ENCODE peak calls at places on chromosome 16, in four cellular contexts. One of them, this sample, is unnamed.
A peak's percentile ranks its signal among the peaks of the same experiment; 100 is the strongest.

GRCh38 chr16:87288753-87289362 is 28.3 kb downstream of the C16orf95 start:
- DNase-seq in H9: no peak
- DNase-seq in mesendoderm: no peak
- DNase-seq in H1: no peak
- DNase-seq in this sample: peak; percentile 92

GRCh38 chr16:72978212-72978611 is 69.7 kb downstream of the ZFHX3 start:
- DNase-seq in H1: no peak
- DNase-seq in mesendoderm: no peak
- DNase-seq in H9: no peak
- DNase-seq in this sample: no peak

GRCh38 chr16:89507834-89508590 is at the start of gene SPG7:
- DNase-seq in H1: no peak
- DNase-seq in H9: peak; percentile 86
- DNase-seq in mesendoderm: peak; percentile 90
- DNase-seq in this sample: peak; percentile 82

GRCh38 chr16:31105677-31106213 is 2.4 kb upstream of the BCKDK start:
- DNase-seq in H1: peak; percentile 41
- DNase-seq in H9: peak; percentile 89
- DNase-seq in mesendoderm: peak; percentile 79
- DNase-seq in this sample: no peak

GRCh38 chr16:28131743-28132393 is 68.4 kb upstream of the GSG1L start:
- DNase-seq in H1: no peak
- DNase-seq in H9: no peak
- DNase-seq in mesendoderm: no peak
- DNase-seq in this sample: no peak

GRCh38 chr16:12119562-12119961 is 143.0 kb downstream of the SNX29 start:
- DNase-seq in mesendoderm: no peak
- DNase-seq in H9: no peak
- DNase-seq in H1: no peak
- DNase-seq in this sample: peak; percentile 25

GRCh38 chr16:30805370-30806169 is 18.6 kb upstream of the ZNF629 start:
- DNase-seq in H9: peak; percentile 77
- DNase-seq in H1: no peak
- DNase-seq in mesendoderm: peak; percentile 85
- DNase-seq in this sample: peak; percentile 74

GRCh38 chr16:72198021-72198420 is 26.1 kb upstream of the PMFBP1 start:
- DNase-seq in mesendoderm: no peak
- DNase-seq in H9: no peak
- DNase-seq in H1: no peak
- DNase-seq in this sample: peak; percentile 80

GRCh38 chr16:48041861-48042435 is 113.8 kb downstream of the ABCC12 start:
- DNase-seq in H9: peak; percentile 64
- DNase-seq in H1: no peak
- DNase-seq in mesendoderm: peak; percentile 78
- DNase-seq in this sample: no peak

GRCh38 chr16:31072540-31073072 is 1.4 kb downstream of the ZNF668 start:
- DNase-seq in H1: no peak
- DNase-seq in H9: no peak
- DNase-seq in mesendoderm: peak; percentile 65
- DNase-seq in this sample: peak; percentile 69

GRCh38 chr16:79716645-79717323 is 116.2 kb upstream of the MAF start:
- DNase-seq in mesendoderm: no peak
- DNase-seq in H1: no peak
- DNase-seq in H9: no peak
- DNase-seq in this sample: no peak
- H4K5ac ChIP-seq in mesendoderm: no peak overlapping the region
- H4K5ac ChIP-seq in H1: no peak overlapping the region
- H4K5ac ChIP-seq in H9: no peak overlapping the region
- H4K5ac ChIP-seq in this sample: no peak overlapping the region

GRCh38 chr16:56912746-56913703 is 18.9 kb upstream of the HERPUD1 start:
- DNase-seq in H9: no peak
- DNase-seq in mesendoderm: no peak
- DNase-seq in H1: no peak
- DNase-seq in this sample: peak; percentile 83
- H2AK5ac ChIP-seq in H9: no peak overlapping the region
- H2AK5ac ChIP-seq in mesendoderm: no peak overlapping the region
- H2AK5ac ChIP-seq in H1: no peak overlapping the region
- H2AK5ac ChIP-seq in this sample: peak overlapping the region; percentile 84

GRCh38 chr16:80287674-80288073 is 253.1 kb upstream of the DYNLRB2 start:
- DNase-seq in mesendoderm: no peak
- DNase-seq in H1: no peak
- DNase-seq in H9: no peak
- DNase-seq in this sample: no peak

GRCh38 chr16:80288616-80289015 is 252.2 kb upstream of the DYNLRB2 start:
- DNase-seq in H9: no peak
- DNase-seq in mesendoderm: no peak
- DNase-seq in H1: no peak
- DNase-seq in this sample: no peak

GRCh38 chr16:80280557-80280956 is 260.2 kb upstream of the DYNLRB2 start:
- DNase-seq in mesendoderm: no peak
- DNase-seq in H1: no peak
- DNase-seq in H9: no peak
- DNase-seq in this sample: peak; percentile 35

GRCh38 chr16:80283450-80284392 is 257.1 kb upstream of the DYNLRB2 start:
- DNase-seq in H1: no peak
- DNase-seq in H9: no peak
- DNase-seq in mesendoderm: no peak
- DNase-seq in this sample: peak; percentile 58

GRCh38 chr16:80285089-80285488 is 255.7 kb upstream of the DYNLRB2 start:
- DNase-seq in H9: no peak
- DNase-seq in mesendoderm: no peak
- DNase-seq in H1: no peak
- DNase-seq in this sample: peak; percentile 89
- H4K5ac ChIP-seq in H9: no peak overlapping the region
- H4K5ac ChIP-seq in mesendoderm: no peak overlapping the region
- H4K5ac ChIP-seq in H1: no peak overlapping the region
- H4K5ac ChIP-seq in this sample: no peak overlapping the region

GRCh38 chr16:23514381-23515152 is 4.3 kb upstream of the GGA2 start:
- DNase-seq in mesendoderm: no peak
- DNase-seq in H9: no peak
- DNase-seq in H1: no peak
- DNase-seq in this sample: no peak

GRCh38 chr16:23511731-23512130 is 1.4 kb upstream of the GGA2 start:
- DNase-seq in H9: no peak
- DNase-seq in mesendoderm: no peak
- DNase-seq in H1: no peak
- DNase-seq in this sample: no peak

GRCh38 chr16:23510154-23510914 is at the start of gene GGA2:
- DNase-seq in H9: peak; percentile 80
- DNase-seq in mesendoderm: peak; percentile 84
- DNase-seq in H1: no peak
- DNase-seq in this sample: peak; percentile 74

GRCh38 chr16:23509763-23510153 is 536 bp downstream of the GGA2 start:
- DNase-seq in H1: no peak
- DNase-seq in mesendoderm: peak; percentile 49
- DNase-seq in H9: no peak
- DNase-seq in this sample: peak; percentile 39

GRCh38 chr16:23512168-23512695 is 1.9 kb upstream of the GGA2 start:
- DNase-seq in H9: no peak
- DNase-seq in mesendoderm: no peak
- DNase-seq in H1: no peak
- DNase-seq in this sample: no peak
- H2AK5ac ChIP-seq in H9: no peak overlapping the region
- H2AK5ac ChIP-seq in mesendoderm: no peak overlapping the region
- H2AK5ac ChIP-seq in H1: no peak overlapping the region
- H2AK5ac ChIP-seq in this sample: no peak overlapping the region

GRCh38 chr16:572865-573650 is 3.3 kb downstream of the PIGQ start:
- DNase-seq in H9: no peak
- DNase-seq in mesendoderm: no peak
- DNase-seq in H1: no peak
- DNase-seq in this sample: no peak

GRCh38 chr16:567362-568256 is 804 bp downstream of the NHLRC4 start:
- DNase-seq in H1: no peak
- DNase-seq in H9: no peak
- DNase-seq in mesendoderm: no peak
- DNase-seq in this sample: no peak

GRCh38 chr16:566475-567361 is at the start of gene NHLRC4:
- DNase-seq in H1: no peak
- DNase-seq in H9: peak; percentile 86
- DNase-seq in mesendoderm: peak; percentile 76
- DNase-seq in this sample: peak; percentile 54

GRCh38 chr16:568401-569258 is 1.1 kb upstream of the PIGQ start:
- DNase-seq in H1: no peak
- DNase-seq in mesendoderm: no peak
- DNase-seq in H9: no peak
- DNase-seq in this sample: no peak

GRCh38 chr16:569445-570254 is at the start of gene PIGQ:
- DNase-seq in H1: no peak
- DNase-seq in H9: peak; percentile 83
- DNase-seq in mesendoderm: peak; percentile 84
- DNase-seq in this sample: peak; percentile 35
- H4K5ac ChIP-seq in H1: peak within 1 kb of the TSS; percentile 95
- H4K5ac ChIP-seq in H9: no peak within 1 kb of the TSS
- H4K5ac ChIP-seq in mesendoderm: no peak within 1 kb of the TSS
- H4K5ac ChIP-seq in this sample: peak within 1 kb of the TSS; percentile 99

DNA sequence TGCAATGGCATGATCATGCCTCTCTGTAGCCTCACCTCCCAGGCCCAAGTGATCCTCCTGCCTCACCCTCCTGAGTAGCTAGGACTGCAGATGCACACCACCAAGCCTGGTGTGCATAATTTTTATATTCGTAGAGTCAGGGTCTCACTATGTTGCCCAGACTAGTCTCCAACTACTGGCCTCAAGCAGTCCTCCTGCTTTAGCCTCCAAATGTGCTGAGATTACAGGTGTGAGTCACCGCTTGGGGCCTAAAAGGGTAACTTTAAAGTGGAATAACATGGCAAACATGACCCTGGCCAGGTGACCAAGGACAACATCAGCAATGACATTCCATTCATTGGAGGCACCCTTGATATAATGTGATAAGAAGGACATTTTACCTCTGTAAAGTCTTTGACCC is 26.1 kb downstream of the HSBP1 start:
- DNase-seq in H9: no peak
- DNase-seq in H1: no peak
- DNase-seq in mesendoderm: no peak
- DNase-seq in this sample: no peak
- H2AK5ac ChIP-seq in H9: no peak overlapping the region
- H2AK5ac ChIP-seq in H1: peak overlapping the region; percentile 87
- H2AK5ac ChIP-seq in mesendoderm: no peak overlapping the region
- H2AK5ac ChIP-seq in this sample: no peak overlapping the region

GRCh38 chr16:25950586-25951201 is 258.9 kb downstream of the HS3ST4 start:
- DNase-seq in H9: peak; percentile 88
- DNase-seq in mesendoderm: peak; percentile 96
- DNase-seq in H1: peak; percentile 94
- DNase-seq in this sample: no peak
- H4K5ac ChIP-seq in H9: no peak overlapping the region
- H4K5ac ChIP-seq in mesendoderm: no peak overlapping the region
- H4K5ac ChIP-seq in H1: no peak overlapping the region
- H4K5ac ChIP-seq in this sample: no peak overlapping the region

DNA sequence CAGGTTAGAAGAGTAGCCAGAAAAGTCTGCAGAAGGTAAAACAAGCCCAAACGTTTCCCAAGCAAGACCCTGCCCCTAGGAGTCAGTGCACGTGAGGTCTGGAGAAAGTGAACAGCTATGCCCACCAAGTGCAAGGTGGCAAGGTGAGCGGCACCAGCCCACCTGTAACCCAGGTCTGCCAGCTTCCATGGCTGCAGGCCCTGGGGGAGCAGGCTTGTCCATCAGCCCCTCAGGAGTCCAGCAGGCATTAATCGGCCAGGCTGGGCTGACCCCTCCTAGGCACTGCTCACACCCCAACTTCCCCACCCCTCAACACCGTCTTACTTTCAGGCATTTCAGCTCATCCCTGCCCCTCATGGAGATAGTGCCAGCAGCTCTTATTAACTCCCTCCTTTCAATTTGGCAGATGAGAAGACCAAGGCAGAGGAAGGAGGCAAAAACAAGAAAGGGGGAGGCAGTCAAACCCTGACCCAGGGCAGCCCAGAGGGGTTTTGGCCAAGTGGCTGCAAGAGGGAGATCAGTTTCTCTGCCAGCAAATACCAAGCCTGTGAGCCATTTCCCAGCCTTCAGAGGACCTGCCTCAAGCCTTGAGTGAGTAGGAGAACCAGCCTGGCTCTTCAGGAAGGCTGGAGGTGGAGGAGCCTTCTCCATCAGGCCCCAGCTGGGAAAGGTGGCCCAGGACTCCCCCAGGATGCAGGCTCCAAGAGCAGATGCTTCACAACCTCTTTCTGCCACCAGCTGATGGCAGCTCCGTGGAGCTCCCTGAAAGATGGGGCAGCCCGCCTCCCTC is 14.7 kb downstream of the BEAN1 start:
- DNase-seq in H9: no peak
- DNase-seq in mesendoderm: no peak
- DNase-seq in H1: no peak
- DNase-seq in this sample: peak; percentile 44
- H2AK5ac ChIP-seq in H9: no peak overlapping the region
- H2AK5ac ChIP-seq in mesendoderm: no peak overlapping the region
- H2AK5ac ChIP-seq in H1: no peak overlapping the region
- H2AK5ac ChIP-seq in this sample: no peak overlapping the region